ENCODE peak calls at places on chromosomes 1 and 21, in four cellular contexts. R is K562, D is HepG2, E is GM12878. F is an unnamed sample.

GRCh38 chr1:48251858-48252257 is 29.3 kb downstream of the SLC5A9 start:
- DNase-seq in R (no peak), D (no peak), E (no peak), F (no peak)

GRCh38 chr1:18965206-18966173 is 9.0 kb upstream of the IFFO2 start:
- DNase-seq in R (no peak), D (no peak), E (no peak), F (no peak)

GRCh38 chr1:12335815-12336214 is 106.0 kb downstream of the VPS13D start:
- DNase-seq in R (no peak), D (no peak), E (no peak), F (no peak)

GRCh38 chr21:14956826-14957225 is 108.0 kb downstream of the NRIP1 start:
- DNase-seq in R (no peak), D (no peak), E (no peak), F (no peak)

GRCh38 chr21:16912075-16912474 is 600.8 kb upstream of the CXADR start:
- DNase-seq in R (no peak), D (no peak), E (no peak), F (no peak)

GRCh38 chr1:155226910-155227260 is 18.4 kb downstream of the MTX1 start:
- DNase-seq in R (peak; percentile 56), D (peak; percentile 38), E (no peak), F (peak; percentile 54)

GRCh38 chr1:54415986-54416385 is 9.8 kb upstream of the SSBP3 start:
- DNase-seq in R (no peak), D (no peak), E (no peak), F (no peak)

GRCh38 chr1:181324797-181325616 is 158.3 kb upstream of the CACNA1E start:
- DNase-seq in R (no peak), D (no peak), E (no peak), F (no peak)

DNA sequence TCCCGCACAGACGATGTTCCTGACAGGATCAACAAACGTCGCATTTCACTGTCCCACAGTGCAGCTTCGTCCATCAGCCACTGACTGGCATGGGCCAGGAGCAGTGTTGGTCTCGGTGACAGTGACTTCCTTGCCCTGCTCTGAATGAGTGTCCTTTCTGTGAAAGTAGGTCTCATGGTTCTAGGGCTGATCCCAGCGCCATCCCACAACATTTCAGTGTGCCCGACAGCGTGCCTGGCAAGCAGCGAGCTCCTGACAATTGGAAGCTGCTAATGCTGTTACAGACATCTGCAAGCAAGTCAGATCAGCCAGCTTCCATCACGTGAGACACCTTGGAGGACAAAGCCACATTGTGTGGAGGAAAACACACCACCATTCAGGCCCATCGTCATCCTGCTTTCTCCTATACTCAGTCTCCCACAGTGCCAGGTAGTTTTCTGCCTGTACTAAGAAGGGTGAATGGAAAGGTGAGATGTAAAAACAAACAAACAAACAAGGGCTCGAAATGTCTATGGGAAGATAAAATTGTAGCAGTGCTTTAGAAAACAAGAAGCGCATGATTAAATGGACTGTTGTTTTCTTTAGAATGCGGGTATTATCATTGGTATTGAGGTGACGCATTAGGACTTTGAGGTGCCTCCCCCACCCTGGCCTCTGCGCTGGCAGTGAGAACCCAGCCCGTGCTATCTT is 21.9 kb downstream of the ERRFI1 start:
- DNase-seq in R (no peak), D (no peak), E (no peak), F (no peak)
- TF ChIP-seq TARDBP in R (no peak), D (no peak), E (no peak), F (no peak)

DNA sequence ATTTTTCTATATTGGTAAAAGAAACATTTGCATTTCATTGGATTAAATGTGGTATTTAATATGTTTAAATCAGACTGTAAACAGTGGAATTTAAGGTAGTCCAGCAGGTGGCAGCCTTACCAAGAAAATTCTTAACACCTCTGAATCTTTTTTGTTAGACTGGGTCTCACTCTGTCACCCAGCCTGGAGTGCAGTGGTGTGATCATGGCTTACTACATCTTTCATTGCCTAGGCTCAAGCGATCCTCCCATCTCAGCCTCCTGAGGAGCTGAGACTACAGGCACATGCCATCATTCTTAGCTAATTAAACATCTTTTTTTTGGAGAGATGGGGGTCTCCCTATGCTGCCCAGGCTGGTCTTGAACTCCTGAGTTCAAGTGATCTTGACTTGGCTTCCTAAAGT is 98.8 kb downstream of the RABGAP1L start:
- DNase-seq in R (peak; percentile 35), D (peak; percentile 45), E (no peak), F (peak; percentile 22)
- TF ChIP-seq TARDBP in R (no peak), D (no peak), E (no peak), F (no peak)

GRCh38 chr1:248714248-248714647 is 11.7 kb upstream of the OR14I1 start:
- DNase-seq in R (no peak), D (no peak), E (no peak), F (no peak)
- TF ChIP-seq TARDBP in R (no peak), D (no peak), E (no peak), F (no peak)

DNA sequence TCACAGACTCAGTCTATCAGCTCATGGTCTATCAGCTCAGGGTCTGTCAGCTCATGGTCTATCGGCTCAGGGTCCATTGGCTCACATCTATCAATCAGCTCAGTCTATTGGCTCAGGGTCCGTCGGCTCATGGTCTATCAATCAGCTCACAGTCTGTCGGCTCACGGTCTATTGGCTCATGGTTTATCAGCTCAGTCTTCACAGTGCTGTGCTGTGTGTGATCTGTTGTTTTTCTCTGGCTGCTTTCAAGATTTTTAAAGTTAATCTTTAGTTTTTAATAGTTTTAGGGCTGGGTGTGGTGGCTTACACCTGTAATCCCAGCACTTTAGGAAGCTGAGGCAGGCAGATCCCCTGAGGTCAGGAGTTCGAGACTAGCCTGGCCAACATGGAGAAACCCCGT is 14.4 kb downstream of the C1orf159 start:
- DNase-seq in R (no peak), D (no peak), E (no peak), F (no peak)
- TF ChIP-seq TARDBP in R (no peak), D (no peak), E (no peak), F (no peak)

DNA sequence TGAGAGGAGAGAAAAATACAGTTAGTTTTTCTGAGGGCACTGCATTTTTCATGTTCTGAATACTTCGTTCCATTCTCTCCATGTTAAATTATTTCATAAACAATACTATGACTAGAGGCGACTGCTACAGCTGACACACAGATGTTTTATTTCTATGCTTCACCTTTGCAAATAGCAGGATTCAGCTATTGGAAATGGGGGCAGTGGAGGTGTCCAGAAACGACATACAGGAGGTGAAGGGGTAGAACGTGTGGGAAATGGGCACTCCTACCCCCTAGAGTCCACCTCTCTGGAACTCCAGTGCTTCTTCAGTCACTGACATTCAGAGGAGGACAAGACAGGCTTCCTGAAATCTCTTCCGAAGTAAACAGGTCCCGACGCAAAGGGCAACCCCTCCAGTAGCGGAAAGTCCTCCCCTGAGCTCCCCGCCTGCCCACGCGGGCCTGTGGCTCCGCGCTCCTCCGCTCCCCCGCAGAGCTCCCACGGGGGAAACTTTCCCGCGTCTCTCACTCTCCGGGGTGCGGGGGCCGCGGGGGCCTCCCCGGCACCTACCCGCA is 481 bp downstream of the DPYD start:
- DNase-seq in R (no peak), D (peak; percentile 3), E (no peak), F (peak; percentile 17)
- TF ChIP-seq TARDBP in R (no peak), D (no peak), E (no peak), F (no peak)

GRCh38 chr1:13618483-13618882 is 34.9 kb downstream of the PDPN start:
- DNase-seq in R (no peak), D (no peak), E (no peak), F (no peak)
- TF ChIP-seq TARDBP in R (no peak), D (no peak), E (no peak), F (no peak)

DNA sequence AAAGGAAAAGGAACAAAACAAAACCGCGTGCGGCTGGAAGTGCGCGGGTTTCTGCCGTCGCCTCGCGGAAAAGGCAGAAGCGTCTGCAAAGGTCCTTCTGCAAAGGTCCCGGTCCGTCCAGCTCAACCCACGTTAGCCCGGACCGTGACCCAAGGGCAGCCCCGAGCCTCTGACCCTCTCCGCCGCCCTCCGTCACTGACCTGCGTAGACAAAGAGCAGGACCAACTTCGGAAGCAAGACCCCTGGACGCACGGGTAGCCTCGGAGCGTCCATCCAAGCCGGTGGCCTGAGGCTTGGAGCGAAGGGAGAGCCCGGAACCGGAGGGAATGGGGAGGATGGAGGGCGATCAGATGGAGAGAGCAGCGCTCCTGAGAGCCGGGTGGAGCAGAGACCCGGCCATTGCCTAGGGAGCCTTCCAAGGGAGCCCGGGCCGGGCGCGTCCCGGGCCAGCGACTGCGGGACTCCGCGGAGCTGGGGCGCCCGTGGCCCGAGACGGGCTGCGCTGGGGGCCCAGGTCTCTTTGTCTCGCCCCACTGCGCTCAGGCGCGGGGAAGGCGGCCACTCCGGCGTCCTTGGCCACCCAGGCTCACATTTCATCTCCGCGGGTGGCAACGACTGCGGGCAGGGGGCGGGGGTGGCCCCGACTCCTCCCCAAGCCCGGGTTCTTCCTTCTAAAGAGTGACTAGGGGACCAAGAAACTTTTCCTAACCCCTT is at the start of gene CYYR1:
- DNase-seq in R (no peak), D (no peak), E (no peak), F (no peak)
- TF ChIP-seq TARDBP in R (no peak), D (no peak), E (no peak), F (no peak)

GRCh38 chr1:210709694-210710093 is 381.0 kb downstream of the HHAT start:
- DNase-seq in R (no peak), D (no peak), E (no peak), F (no peak)

GRCh38 chr1:210702512-210702911 is 373.8 kb downstream of the HHAT start:
- DNase-seq in R (no peak), D (no peak), E (no peak), F (no peak)

GRCh38 chr1:210711825-210712224 is 383.1 kb downstream of the HHAT start:
- DNase-seq in R (no peak), D (no peak), E (no peak), F (no peak)

GRCh38 chr1:210707300-210707699 is 378.6 kb downstream of the HHAT start:
- DNase-seq in R (no peak), D (no peak), E (no peak), F (no peak)

GRCh38 chr1:210706246-210706645 is 377.5 kb downstream of the HHAT start:
- DNase-seq in R (no peak), D (no peak), E (no peak), F (no peak)
- TF ChIP-seq TARDBP in R (no peak), D (no peak), E (no peak), F (no peak)

GRCh38 chr1:222629921-222630535 is 12.1 kb downstream of the MIA3 start:
- DNase-seq in R (no peak), D (no peak), E (no peak), F (no peak)

GRCh38 chr1:222632749-222633148 is 14.9 kb downstream of the MIA3 start:
- DNase-seq in R (no peak), D (no peak), E (no peak), F (no peak)

GRCh38 chr1:222631611-222632208 is 13.8 kb downstream of the MIA3 start:
- DNase-seq in R (no peak), D (no peak), E (no peak), F (no peak)

DNA sequence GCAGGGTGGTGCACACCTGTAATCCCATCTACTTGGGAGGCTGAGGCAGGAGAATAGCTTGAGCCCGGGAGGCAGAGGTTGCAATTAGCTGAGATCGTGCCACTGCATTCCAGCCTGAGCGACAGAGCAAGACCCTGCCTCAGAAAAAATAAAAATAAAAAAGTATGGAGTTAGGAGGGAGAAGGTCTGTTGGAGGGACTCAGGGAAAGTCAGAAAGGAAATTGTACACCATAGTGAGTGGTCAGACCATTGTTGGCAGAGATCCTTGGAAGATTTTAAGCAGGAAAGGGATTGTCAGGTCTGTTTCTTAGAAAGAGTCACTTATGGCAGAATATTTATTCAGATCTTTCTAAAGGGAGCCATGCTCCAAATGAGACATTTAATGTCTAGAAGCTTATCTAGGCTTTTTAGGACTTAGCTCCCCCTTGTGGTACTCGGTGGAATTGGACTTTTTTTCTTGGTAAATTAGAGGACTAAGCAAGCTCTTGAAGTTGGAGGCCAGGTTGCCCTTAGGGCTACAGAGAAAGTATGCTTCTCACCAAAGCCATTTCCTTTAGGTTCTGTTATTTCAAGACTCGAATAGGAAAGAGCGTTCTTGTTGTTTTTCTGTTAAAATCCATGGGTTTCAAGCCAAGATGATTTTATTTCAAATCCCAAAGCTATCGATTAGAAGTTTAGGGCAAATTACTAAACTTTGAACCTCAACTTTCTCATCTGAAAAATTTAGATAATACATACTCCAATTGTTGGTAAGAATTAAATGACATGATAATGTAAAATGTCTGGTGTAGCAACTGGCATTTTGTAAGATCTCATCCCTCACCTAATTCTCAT is 16.5 kb downstream of the MIA3 start:
- DNase-seq in R (peak; percentile 68), D (peak; percentile 87), E (no peak), F (peak; percentile 61)
- TF ChIP-seq TARDBP in R (no peak), D (no peak), E (no peak), F (no peak)

F was measured in HEK293T.